ENCODE peak calls at places on chromosomes 13 and 19, in seven cellular contexts. E is H1, I is IMR-90, C is neuronal stem cell, T is trophoblast cell, B is H9, P is mesenchymal stem cell. R is an unnamed sample.

GRCh38 chr13:103539265-103539664 is 473.0 kb upstream of the SLC10A2 start:
- DNase-seq in E (no peak), I (no peak), C (peak; percentile 48), T (no peak), B (peak; percentile 37), P (no peak), R (peak; percentile 84)

GRCh38 chr13:113941571-113942191 is 32.2 kb downstream of the C13orf46 start:
- DNase-seq in E (no peak), I (no peak), C (no peak), T (no peak), B (no peak), P (no peak), R (peak; percentile 12)

GRCh38 chr13:113116871-113117271 is 5.7 kb upstream of the F10 start:
- DNase-seq in E (no peak), I (no peak), C (no peak), T (no peak), B (no peak), P (no peak), R (no peak)

GRCh38 chr13:32175307-32175706 is 139.9 kb downstream of the ZAR1L start:
- DNase-seq in E (no peak), I (no peak), C (no peak), T (no peak), B (no peak), P (no peak), R (no peak)

GRCh38 chr13:101473458-101473857 is 21.0 kb downstream of the ITGBL1 start:
- DNase-seq in E (no peak), I (peak; percentile 91), C (no peak), T (no peak), B (no peak), P (peak; percentile 45), R (no peak)

GRCh38 chr13:38607136-38607535 is 79.7 kb upstream of the FREM2 start:
- DNase-seq in E (no peak), I (no peak), C (no peak), T (no peak), B (no peak), P (no peak), R (peak; percentile 17)

GRCh38 chr19:35070471-35070870 is 28.9 kb downstream of the HPN start:
- DNase-seq in E (no peak), I (no peak), C (no peak), T (no peak), B (no peak), P (no peak), R (no peak)

GRCh38 chr13:110128546-110128945 is 178.4 kb downstream of the COL4A1 start:
- DNase-seq in E (no peak), I (no peak), C (no peak), T (no peak), B (no peak), P (no peak), R (no peak)

GRCh38 chr13:78660130-78660857 is 1.3 kb upstream of the OBI1 start:
- DNase-seq in E (no peak), I (no peak), C (no peak), T (peak; percentile 5), B (peak; percentile 46), P (no peak), R (peak; percentile 82)

GRCh38 chr13:29852464-29853054 is 2.1 kb upstream of the UBL3 start:
- DNase-seq in E (no peak), I (peak; percentile 30), C (no peak), T (peak; percentile 9), B (no peak), P (no peak), R (no peak)

GRCh38 chr13:111540486-111540885 is 220.0 kb downstream of the TEX29 start:
- DNase-seq in E (no peak), I (no peak), C (no peak), T (no peak), B (no peak), P (no peak), R (no peak)

GRCh38 chr19:50258918-50259372 is 55.5 kb downstream of the MYH14 start:
- DNase-seq in E (peak; percentile 36), I (no peak), C (no peak), T (peak; percentile 55), B (peak; percentile 80), P (no peak), R (peak; percentile 60)

GRCh38 chr13:45875951-45876350 is 24.4 kb upstream of the SIAH3 start:
- DNase-seq in E (no peak), I (no peak), C (no peak), T (peak; percentile 4), B (no peak), P (no peak), R (peak; percentile 44)

GRCh38 chr19:55345818-55346724 is 6.4 kb downstream of the KMT5C start:
- DNase-seq in E (no peak), I (no peak), C (no peak), T (no peak), B (no peak), P (no peak), R (no peak)

GRCh38 chr19:4877753-4878490 is 10.5 kb upstream of the PLIN3 start:
- DNase-seq in E (no peak), I (no peak), C (no peak), T (no peak), B (peak; percentile 36), P (no peak), R (no peak)

GRCh38 chr13:79918620-79919019 is 422.3 kb downstream of the SPRY2 start:
- DNase-seq in E (no peak), I (no peak), C (no peak), T (no peak), B (no peak), P (no peak), R (peak; percentile 25)

GRCh38 chr19:15448778-15449619 is 757 bp downstream of the WIZ start:
- DNase-seq in E (no peak), I (no peak), C (no peak), T (peak; percentile 44), B (no peak), P (peak; percentile 34), R (no peak)

GRCh38 chr13:52029569-52029968 is 5.1 kb downstream of the UTP14C start:
- DNase-seq in E (no peak), I (no peak), C (no peak), T (no peak), B (no peak), P (no peak), R (no peak)

GRCh38 chr19:13804830-13805683 is 9.8 kb downstream of the ZSWIM4 start:
- DNase-seq in E (no peak), I (no peak), C (no peak), T (peak; percentile 46), B (peak; percentile 88), P (no peak), R (peak; percentile 80)

GRCh38 chr19:33250500-33250899 is 24.9 kb upstream of the SLC7A10 start:
- DNase-seq in E (no peak), I (no peak), C (no peak), T (no peak), B (no peak), P (no peak), R (no peak)

GRCh38 chr13:39144941-39145533 is 106.8 kb downstream of the NHLRC3 start:
- DNase-seq in E (peak; percentile 31), I (peak; percentile 70), C (peak; percentile 47), T (peak; percentile 76), B (peak; percentile 51), P (peak; percentile 67), R (peak; percentile 73)

GRCh38 chr13:40126301-40127085 is 471.0 kb downstream of the COG6 start:
- DNase-seq in E (no peak), I (no peak), C (no peak), T (no peak), B (no peak), P (no peak), R (no peak)

GRCh38 chr13:33797622-33798021 is 20.3 kb upstream of the RFC3 start:
- DNase-seq in E (no peak), I (no peak), C (no peak), T (no peak), B (no peak), P (peak; percentile 18), R (no peak)

GRCh38 chr19:7507884-7508283 is 8.0 kb upstream of the ZNF358 start:
- DNase-seq in E (peak; percentile 60), I (peak; percentile 80), C (no peak), T (peak; percentile 72), B (peak; percentile 97), P (peak; percentile 94), R (peak; percentile 85)

GRCh38 chr13:98785405-98785804 is 32.9 kb upstream of the SLC15A1 start:
- DNase-seq in E (no peak), I (no peak), C (no peak), T (no peak), B (no peak), P (no peak), R (no peak)
- H3K23ac ChIP-seq in E (no peak overlapping the region), I (no peak overlapping the region), C (no peak overlapping the region), T (no peak overlapping the region), B (no peak overlapping the region), P (no peak overlapping the region), R (no peak overlapping the region)

GRCh38 chr19:10049626-10050025 is 36.3 kb downstream of the RDH8 start:
- DNase-seq in E (no peak), I (no peak), C (no peak), T (no peak), B (no peak), P (no peak), R (no peak)
- H3K23ac ChIP-seq in E (no peak overlapping the region), I (no peak overlapping the region), C (no peak overlapping the region), T (no peak overlapping the region), B (no peak overlapping the region), P (no peak overlapping the region), R (no peak overlapping the region)

GRCh38 chr19:3206216-3206953 is 18.1 kb upstream of the CELF5 start:
- DNase-seq in E (no peak), I (no peak), C (no peak), T (no peak), B (no peak), P (no peak), R (no peak)

GRCh38 chr19:3203754-3204645 is 18.3 kb downstream of the NCLN start:
- DNase-seq in E (no peak), I (no peak), C (no peak), T (no peak), B (no peak), P (no peak), R (no peak)

GRCh38 chr19:3202346-3202745 is 16.6 kb downstream of the NCLN start:
- DNase-seq in E (no peak), I (no peak), C (no peak), T (no peak), B (no peak), P (no peak), R (no peak)

GRCh38 chr19:3201911-3202310 is 16.2 kb downstream of the NCLN start:
- DNase-seq in E (no peak), I (no peak), C (no peak), T (no peak), B (no peak), P (no peak), R (no peak)

GRCh38 chr19:3204646-3205275 is 19.0 kb downstream of the NCLN start:
- DNase-seq in E (no peak), I (no peak), C (no peak), T (no peak), B (no peak), P (no peak), R (no peak)
- H3K23ac ChIP-seq in E (no peak overlapping the region), I (no peak overlapping the region), C (peak overlapping the region; percentile 73), T (no peak overlapping the region), B (no peak overlapping the region), P (no peak overlapping the region), R (no peak overlapping the region)

DNA sequence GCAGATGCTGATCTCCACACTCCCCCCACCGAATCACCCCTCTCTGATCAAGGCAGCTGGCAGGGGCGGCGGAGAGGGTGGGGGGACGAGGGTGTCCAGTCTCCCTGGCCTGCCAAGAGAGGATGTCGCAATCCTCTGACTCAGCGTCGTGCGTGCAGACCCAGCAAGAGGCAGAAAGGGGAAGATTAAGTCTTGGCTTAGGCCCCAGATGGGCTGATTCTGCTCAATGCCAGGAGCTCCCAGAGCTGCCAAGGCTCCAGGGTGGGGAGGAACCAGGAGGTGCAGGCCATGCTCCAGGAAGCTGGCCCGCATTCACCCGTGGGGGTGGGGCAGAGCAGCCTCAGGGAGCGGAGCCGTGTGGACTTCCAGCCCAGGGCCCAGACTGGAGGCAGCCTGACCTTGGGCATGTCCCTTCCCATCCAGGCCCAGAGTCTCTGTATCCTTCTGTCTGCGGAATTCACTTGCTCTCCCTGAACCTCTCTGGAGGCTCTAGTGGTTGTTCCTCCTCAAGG is 6.6 kb upstream of the BCL3 start:
- DNase-seq in E (no peak), I (peak; percentile 100), C (no peak), T (peak; percentile 94), B (peak; percentile 59), P (peak; percentile 100), R (peak; percentile 78)
- H3K23ac ChIP-seq in E (no peak overlapping the region), I (peak overlapping the region; percentile 99), C (peak overlapping the region; percentile 75), T (no peak overlapping the region), B (no peak overlapping the region), P (no peak overlapping the region), R (no peak overlapping the region)